ENCODE peak calls at places on chromosomes 13 and 19, in five cellular contexts. E, R, T, V and Q are unnamed samples.

GRCh38 chr13:60591348-60591747 is 194.3 kb downstream of the TDRD3 start:
- DNase-seq in E (no peak), R (no peak), T (no peak), V (no peak), Q (no peak)

GRCh38 chr13:98443329-98443728 is 133.6 kb downstream of the STK24 start:
- DNase-seq in E (no peak), R (no peak), T (peak; percentile 40), V (no peak), Q (no peak)

GRCh38 chr19:3814648-3815047 is 28.5 kb upstream of the MATK start:
- DNase-seq in E (no peak), R (no peak), T (no peak), V (no peak), Q (no peak)

GRCh38 chr13:68078457-68078856 is 848.3 kb upstream of the PCDH9 start:
- DNase-seq in E (no peak), R (no peak), T (no peak), V (no peak), Q (no peak)

GRCh38 chr19:23259961-23260360 is 9.8 kb upstream of the ZNF724 start:
- DNase-seq in E (no peak), R (no peak), T (no peak), V (no peak), Q (no peak)

GRCh38 chr19:8050274-8051096 is 2.1 kb upstream of the CCL25 start:
- DNase-seq in E (peak; percentile 98), R (peak; percentile 97), T (peak; percentile 94), V (peak; percentile 54), Q (peak; percentile 75)

GRCh38 chr19:1206733-1207301 is 1.2 kb downstream of the STK11 start:
- DNase-seq in E (no peak), R (no peak), T (peak; percentile 40), V (no peak), Q (no peak)

GRCh38 chr13:36787181-36787580 is 31.8 kb upstream of the RFXAP start:
- DNase-seq in E (no peak), R (no peak), T (no peak), V (no peak), Q (no peak)

GRCh38 chr13:112970552-112971287 is 1.7 kb downstream of the MCF2L start:
- DNase-seq in E (no peak), R (no peak), T (no peak), V (no peak), Q (no peak)

GRCh38 chr13:108269601-108270328 is at the start of gene TNFSF13B:
- DNase-seq in E (peak; percentile 15), R (no peak), T (peak; percentile 4), V (no peak), Q (peak; percentile 43)

GRCh38 chr13:80341771-80342271 is 895 bp upstream of the SPRY2 start:
- DNase-seq in E (peak; percentile 80), R (no peak), T (peak; percentile 54), V (no peak), Q (no peak)

GRCh38 chr13:72970301-72970880 is 88.4 kb upstream of the KLF5 start:
- DNase-seq in E (no peak), R (no peak), T (no peak), V (no peak), Q (no peak)

GRCh38 chr13:101018720-101019119 is 344.1 kb upstream of the TMTC4 start:
- DNase-seq in E (no peak), R (no peak), T (peak; percentile 3), V (no peak), Q (no peak)

GRCh38 chr13:76921516-76921915 is 26.8 kb upstream of the ACOD1 start:
- DNase-seq in E (no peak), R (no peak), T (no peak), V (no peak), Q (no peak)

GRCh38 chr13:46896346-46897138 is at the start of gene HTR2A:
- DNase-seq in E (no peak), R (no peak), T (no peak), V (no peak), Q (peak; percentile 33)

GRCh38 chr19:20038358-20039202 is 725 bp downstream of the ZNF682 start:
- DNase-seq in E (no peak), R (no peak), T (no peak), V (no peak), Q (no peak)

GRCh38 chr13:100235311-100235901 is 146.5 kb downstream of the PCCA start:
- DNase-seq in E (peak; percentile 51), R (peak; percentile 22), T (peak; percentile 46), V (no peak), Q (no peak)

GRCh38 chr19:4032436-4032835 is 24.9 kb downstream of the PIAS4 start:
- DNase-seq in E (no peak), R (no peak), T (no peak), V (no peak), Q (no peak)

GRCh38 chr13:48265217-48265815 is 32.3 kb downstream of the ITM2B start:
- DNase-seq in E (no peak), R (no peak), T (no peak), V (no peak), Q (no peak)

GRCh38 chr13:85509512-85509911 is 289.7 kb downstream of the SLITRK6 start:
- DNase-seq in E (no peak), R (no peak), T (peak; percentile 73), V (no peak), Q (no peak)

GRCh38 chr13:47237571-47237970 is 340.7 kb upstream of the HTR2A start:
- DNase-seq in E (no peak), R (no peak), T (no peak), V (no peak), Q (no peak)

GRCh38 chr13:24540236-24541126 is 27.9 kb upstream of the PARP4 start:
- DNase-seq in E (peak; percentile 51), R (peak; percentile 7), T (peak; percentile 56), V (no peak), Q (no peak)

GRCh38 chr19:3849092-3849491 is 19.7 kb downstream of the ZFR2 start:
- DNase-seq in E (peak; percentile 57), R (peak; percentile 78), T (no peak), V (no peak), Q (peak; percentile 31)

GRCh38 chr19:20969498-20969897 is 46.4 kb downstream of the ZNF85 start:
- DNase-seq in E (no peak), R (no peak), T (no peak), V (no peak), Q (no peak)

GRCh38 chr13:30892966-30893365 is 13.1 kb upstream of the MEDAG start:
- DNase-seq in E (no peak), R (peak; percentile 45), T (peak; percentile 53), V (no peak), Q (no peak)

GRCh38 chr19:50352242-50352641 is 13.2 kb downstream of the NAPSA start:
- DNase-seq in E (no peak), R (no peak), T (no peak), V (no peak), Q (no peak)

GRCh38 chr13:28248080-28248479 is 109.7 kb downstream of the PAN3 start:
- DNase-seq in E (no peak), R (no peak), T (no peak), V (no peak), Q (no peak)

GRCh38 chr13:73835138-73835721 is 299.0 kb downstream of the KLF12 start:
- DNase-seq in E (peak; percentile 33), R (peak; percentile 26), T (peak; percentile 30), V (no peak), Q (no peak)

GRCh38 chr13:108859202-108860012 is 230.0 kb downstream of the MYO16 start:
- DNase-seq in E (no peak), R (no peak), T (peak; percentile 73), V (no peak), Q (no peak)

GRCh38 chr19:55156202-55157063 is 1.1 kb downstream of the TNNI3 start:
- DNase-seq in E (peak; percentile 92), R (peak; percentile 93), T (peak; percentile 89), V (no peak), Q (peak; percentile 65)

GRCh38 chr19:33562636-33563035 is 41.0 kb upstream of the PEPD start:
- DNase-seq in E (no peak), R (no peak), T (no peak), V (no peak), Q (no peak)

GRCh38 chr13:27007166-27007565 is 164.4 kb downstream of the USP12 start:
- DNase-seq in E (no peak), R (no peak), T (no peak), V (no peak), Q (no peak)

GRCh38 chr13:98222081-98222554 is 45.0 kb upstream of the RNF113B start:
- DNase-seq in E (no peak), R (no peak), T (no peak), V (no peak), Q (peak; percentile 82)

GRCh38 chr13:42047561-42048322 is 706 bp upstream of the DGKH start:
- DNase-seq in E (peak; percentile 71), R (peak; percentile 37), T (peak; percentile 64), V (no peak), Q (peak; percentile 57)
- TF ChIP-seq EP300 in E (no peak), R (no peak), T (no peak), V (no peak), Q (no peak)

DNA sequence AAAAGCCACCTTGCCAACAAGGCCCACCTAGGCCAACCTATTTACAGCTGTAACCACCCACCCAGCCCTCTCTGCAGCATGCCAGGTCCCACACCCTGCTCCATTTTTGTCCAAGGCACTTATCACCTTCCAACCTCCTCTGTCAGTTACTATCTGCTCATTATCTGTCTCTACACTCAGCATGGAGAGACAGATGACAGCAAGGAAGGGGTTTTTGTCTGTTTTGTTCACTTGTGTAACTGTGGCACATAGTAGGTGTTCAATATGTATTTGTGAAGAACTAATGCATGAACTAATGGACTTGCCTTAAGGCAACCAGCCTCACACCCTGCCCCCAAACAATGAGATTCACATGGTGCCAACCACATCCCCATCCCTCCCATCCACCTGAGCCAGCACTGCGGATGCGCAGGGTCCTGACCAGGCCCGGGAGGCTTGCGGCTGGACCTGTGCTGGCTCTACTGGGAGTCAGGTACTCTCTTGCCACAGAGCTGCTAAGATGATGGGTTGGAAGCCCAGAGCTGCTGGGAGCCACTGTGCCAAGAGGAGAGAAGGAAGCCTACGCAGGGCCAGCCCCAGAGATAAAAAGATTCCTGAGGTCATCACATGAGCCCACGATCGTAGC is 17.2 kb downstream of the DEDD2 start:
- DNase-seq in E (no peak), R (no peak), T (no peak), V (no peak), Q (no peak)
- H3K27ac ChIP-seq in E (no peak overlapping the region), R (peak overlapping the region; percentile 70), T (no peak overlapping the region), V (no peak overlapping the region), Q (peak overlapping the region; percentile 85)

DNA sequence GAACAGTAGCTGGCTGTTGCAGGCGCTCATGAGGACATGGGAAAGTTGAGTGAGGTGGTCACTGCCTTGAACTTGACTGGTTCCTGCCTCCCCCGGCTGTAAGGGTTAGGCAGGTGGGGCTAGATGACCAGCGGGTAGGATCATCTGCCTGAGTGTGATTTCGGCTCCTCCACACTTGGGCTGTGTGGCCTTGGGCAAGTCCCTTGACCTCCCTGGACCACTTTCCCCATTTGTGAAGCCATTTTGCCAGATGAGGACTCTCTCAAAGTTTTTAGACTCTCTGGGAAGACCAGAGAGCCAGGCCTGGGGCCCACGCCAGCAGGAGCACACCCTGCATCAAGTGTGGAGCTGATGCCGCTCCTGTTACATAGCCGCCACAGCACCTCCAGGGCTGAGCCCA is 9.5 kb downstream of the PPP1R37 start:
- DNase-seq in E (no peak), R (no peak), T (no peak), V (no peak), Q (no peak)
- H3K4me3 ChIP-seq in E (no peak overlapping the region), R (no peak overlapping the region), T (no peak overlapping the region), V (no peak overlapping the region), Q (no peak overlapping the region)

GRCh38 chr13:34308725-34309124 is 490.8 kb downstream of the RFC3 start:
- DNase-seq in E (no peak), R (no peak), T (no peak), V (no peak), Q (no peak)

GRCh38 chr13:34310539-34310938 is 492.6 kb downstream of the RFC3 start:
- DNase-seq in E (peak; percentile 1), R (no peak), T (no peak), V (no peak), Q (no peak)
- TF ChIP-seq EP300 in E (no peak), R (no peak), T (no peak), V (no peak), Q (no peak)

GRCh38 chr13:110475550-110476219 is 85.8 kb downstream of the RAB20 start:
- DNase-seq in E (no peak), R (no peak), T (no peak), V (no peak), Q (no peak)
- H3K27ac ChIP-seq in E (no peak overlapping the region), R (no peak overlapping the region), T (no peak overlapping the region), V (no peak overlapping the region), Q (no peak overlapping the region)